ENCODE peak calls at places on chromosomes 11 and 22, in seven cellular contexts. C, K, P, D, X, Z and R are unnamed samples.

GRCh38 chr11:68264741-68265540 is 6.8 kb downstream of the C11orf24 start:
- DNase-seq in K (no peak), Z (no peak), X (no peak), C (no peak), P (no peak), D (no peak), R (no peak)

GRCh38 chr11:65471410-65471762 is 27.5 kb upstream of the MALAT1 start:
- DNase-seq in D (no peak), C (peak), P (no peak), X (no peak), K (peak), Z (no peak), R (no peak)

GRCh38 chr22:21640810-21641209 is 1.3 kb upstream of the SDF2L1 start:
- DNase-seq in D (no peak), Z (no peak), C (no peak), X (no peak), K (no peak), P (no peak), R (no peak)

GRCh38 chr11:20050551-20051333 is 109.5 kb downstream of the DBX1 start:
- DNase-seq in K (no peak), Z (no peak), C (no peak), P (no peak), D (no peak), X (no peak), R (no peak)

GRCh38 chr11:76251223-76251575 is 44.9 kb upstream of the WNT11 start:
- DNase-seq in P (no peak), X (no peak), K (no peak), Z (no peak), C (no peak), D (no peak), R (no peak)

GRCh38 chr11:91819743-91820142 is 404.9 kb upstream of the FAT3 start:
- DNase-seq in C (no peak), X (no peak), K (no peak), D (no peak), Z (no peak), P (no peak), R (no peak)

GRCh38 chr11:44837650-44838049 is 110.9 kb downstream of the TSPAN18 start:
- DNase-seq in D (no peak), C (peak), X (no peak), P (no peak), K (no peak), Z (no peak), R (no peak)

GRCh38 chr11:34261820-34262219 is 96.0 kb downstream of the ABTB2 start:
- DNase-seq in D (no peak), C (no peak), P (no peak), X (no peak), K (no peak), Z (no peak), R (no peak)